ENCODE peak calls at places on chromosomes 4 and X, in four cellular contexts. N, Y, M and L are unnamed samples.

GRCh38 chrX:21996872-21997271 is 35.3 kb upstream of the PHEX start:
- DNase-seq in N (no peak), Y (no peak), M (no peak), L (no peak)

GRCh38 chr4:152102184-152103000 is 341.6 kb upstream of the GATB start:
- DNase-seq in M (no peak), N (no peak), Y (no peak), L (no peak)

GRCh38 chr4:74540193-74540592 is 95.3 kb downstream of the AREG start:
- DNase-seq in M (no peak), Y (no peak), N (no peak), L (no peak)

GRCh38 chrX:41956027-41956426 is 32.7 kb upstream of the CASK start:
- DNase-seq in Y (no peak), M (no peak), N (no peak), L (no peak)

GRCh38 chr4:69707807-69708206 is 52.6 kb downstream of the SULT1B1 start:
- DNase-seq in Y (no peak), M (no peak), N (no peak), L (no peak)

GRCh38 chrX:53281321-53281822 is at the start of gene IQSEC2:
- DNase-seq in M (peak), N (peak), Y (no peak), L (peak)

GRCh38 chr4:85039526-85039925 is 73.0 kb upstream of the WDFY3 start:
- DNase-seq in Y (peak), M (no peak), N (no peak), L (no peak)

GRCh38 chr4:20194079-20195013 is 57.4 kb upstream of the SLIT2 start:
- DNase-seq in Y (peak), M (no peak), N (no peak), L (no peak)

GRCh38 chr4:156558365-156559025 is 413.1 kb downstream of the PDGFC start:
- DNase-seq in Y (no peak), N (no peak), M (no peak), L (peak)

GRCh38 chrX:15761564-15762191 is 23.6 kb downstream of the CA5B start:
- DNase-seq in N (no peak), M (peak), Y (no peak), L (peak)
- TF ChIP-seq CTCF in N (peak), M (peak), Y (peak), L (peak)

DNA sequence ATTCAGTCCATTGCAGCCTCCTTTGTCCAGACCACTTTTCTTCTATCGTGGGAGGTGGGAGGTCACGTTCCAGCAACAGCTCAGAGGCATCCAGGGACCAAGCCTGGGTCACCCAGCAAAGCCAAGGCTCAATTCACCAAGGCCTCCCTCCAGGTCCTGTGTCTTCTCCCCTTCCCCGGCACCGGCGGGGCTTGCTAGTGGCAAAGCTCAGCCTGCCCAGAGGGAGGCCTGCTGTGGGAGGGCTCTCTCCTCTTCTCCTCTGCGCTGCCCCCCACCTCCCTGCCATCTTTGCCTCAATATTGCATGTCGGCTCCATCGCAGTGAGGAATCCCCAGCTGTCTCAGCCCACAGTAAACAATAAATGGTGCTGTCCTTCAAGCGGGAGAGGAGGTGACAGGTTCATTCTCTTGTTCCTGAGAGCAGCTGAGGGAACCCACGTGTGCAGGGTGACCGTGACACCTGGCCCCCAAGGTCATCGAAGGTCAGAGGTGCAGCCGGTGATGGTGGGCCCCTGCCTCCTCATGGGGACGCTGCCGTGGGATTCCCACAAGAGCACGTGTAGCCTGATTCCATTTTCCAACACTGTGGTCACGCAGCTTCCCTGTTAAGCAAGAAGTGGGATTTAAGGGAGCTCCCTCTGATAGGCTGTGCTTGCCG is 111.5 kb upstream of the PSAPL1 start:
- DNase-seq in N (no peak), M (no peak), Y (no peak), L (no peak)
- TF ChIP-seq CTCF in N (no peak), M (no peak), Y (no peak), L (no peak)

GRCh38 chr4:2963185-2964076 is at the start of the genes GRK4 and NOP14:
- DNase-seq in Y (peak), M (peak), N (peak), L (peak)
- TF ChIP-seq CTCF in Y (peak), M (no peak), N (peak), L (peak)

GRCh38 chr4:165106518-165106917 is 6.1 kb downstream of the TMEM192 start:
- DNase-seq in M (no peak), N (no peak), Y (no peak), L (no peak)

GRCh38 chr4:165111906-165112257 is 778 bp downstream of the TMEM192 start:
- DNase-seq in N (no peak), M (no peak), Y (no peak), L (no peak)

GRCh38 chr4:165115301-165115700 is 2.6 kb upstream of the TMEM192 start:
- DNase-seq in M (no peak), Y (no peak), N (no peak), L (no peak)

GRCh38 chr4:165118256-165118909 is 5.7 kb upstream of the TMEM192 start:
- DNase-seq in Y (no peak), M (no peak), N (no peak), L (no peak)

DNA sequence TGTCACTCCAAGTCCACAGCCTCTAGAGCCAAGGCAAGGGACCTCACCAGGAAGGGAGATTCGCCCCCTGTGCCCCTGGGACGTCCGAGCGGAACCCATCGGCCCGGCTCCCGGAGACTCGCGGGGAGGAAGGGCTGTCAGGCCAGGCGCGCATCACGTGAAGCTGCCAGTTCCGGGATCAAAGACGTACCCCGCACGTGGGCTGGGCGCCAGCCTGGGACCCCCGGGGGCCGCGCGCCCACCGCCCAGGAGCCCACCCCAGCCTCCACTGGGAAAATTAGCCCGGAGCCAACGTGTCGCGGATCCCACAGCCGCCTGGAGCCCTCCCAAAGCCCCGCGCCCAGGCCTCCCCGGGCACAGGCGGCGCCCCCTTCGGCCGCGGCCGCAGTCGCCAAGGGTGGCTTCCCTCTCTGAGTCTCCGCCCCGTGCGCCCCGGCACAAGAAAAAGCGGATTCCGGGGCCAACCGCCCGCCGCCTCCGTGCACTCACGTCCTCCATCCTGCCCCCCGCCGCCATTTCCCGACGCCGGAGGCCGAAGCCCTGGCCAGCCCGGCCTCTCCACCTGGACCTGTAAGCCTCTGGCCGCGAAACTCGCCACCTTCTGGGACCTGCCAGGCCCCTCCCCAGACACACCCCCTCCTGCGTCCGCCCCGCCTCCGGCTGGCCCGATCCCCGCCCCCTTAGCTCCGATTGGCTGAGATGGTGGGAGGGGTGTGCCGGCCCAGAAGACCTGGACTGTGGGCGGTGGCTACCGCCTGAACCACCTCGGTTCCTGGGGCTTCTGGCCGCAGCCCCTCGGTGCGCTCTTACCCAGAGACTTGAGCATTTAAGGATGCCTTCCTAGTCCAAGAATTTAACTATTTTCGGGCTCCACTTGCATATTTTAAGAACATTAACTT is at the start of gene TMEM192:
- DNase-seq in M (peak), Y (no peak), N (peak), L (peak)
- TF ChIP-seq CTCF in M (peak), Y (peak), N (no peak), L (no peak)